ENCODE peak calls at places on chromosomes 4 and X, in four cellular contexts. J, R, K and A are unnamed samples. For H3K36me3, the result is how much of the 10 kb centered on the place peaks cover.

GRCh38 chrX:101206471-101206870 is 13.1 kb upstream of the DRP2 start:
- DNase-seq in J (peak), R (no peak), K (peak), A (no peak)

GRCh38 chr4:118353452-118353851 is 649 bp upstream of the PRSS12 start:
- DNase-seq in K (no peak), J (no peak), R (no peak), A (no peak)

GRCh38 chr4:145907827-145908226 is 30.8 kb downstream of the ZNF827 start:
- DNase-seq in K (peak), R (no peak), J (no peak), A (no peak)

GRCh38 chr4:139266583-139267257 is 13.3 kb downstream of the MGARP start:
- DNase-seq in J (peak), R (peak), K (peak), A (no peak)

GRCh38 chr4:101140228-101140627 is 207.1 kb downstream of the PPP3CA start:
- DNase-seq in R (no peak), J (no peak), K (no peak), A (no peak)

GRCh38 chrX:138710866-138711331 is 618 bp downstream of the FGF13 start:
- DNase-seq in K (no peak), J (no peak), R (peak), A (peak)

GRCh38 chr4:53015681-53016080 is 153.6 kb downstream of the RASL11B start:
- DNase-seq in J (peak), K (peak), R (no peak), A (no peak)

GRCh38 chr4:40202474-40202873 is 5.6 kb downstream of the RHOH start:
- DNase-seq in R (no peak), J (no peak), K (no peak), A (no peak)

GRCh38 chrX:124421898-124422622 is 75.7 kb downstream of the SH2D1A start:
- DNase-seq in K (no peak), R (no peak), J (no peak), A (no peak)

GRCh38 chr4:141815646-141816045 is 179.3 kb downstream of the IL15 start:
- DNase-seq in K (no peak), R (no peak), J (no peak), A (no peak)

GRCh38 chrX:17553961-17554482 is 179.0 kb downstream of the NHS start:
- DNase-seq in K (no peak), R (no peak), J (peak), A (no peak)

GRCh38 chr4:162699629-162700028 is 467.1 kb downstream of the NAF1 start:
- DNase-seq in K (no peak), J (no peak), R (no peak), A (no peak)

GRCh38 chr4:48557478-48557877 is 67.4 kb downstream of the ZAR1 start:
- DNase-seq in K (no peak), R (no peak), J (no peak), A (no peak)

GRCh38 chr4:24024597-24024996 is 134.8 kb upstream of the PPARGC1A start:
- DNase-seq in K (peak), R (no peak), J (peak), A (no peak)

GRCh38 chr4:136818811-136819210 is 713.5 kb downstream of the PCDH18 start:
- DNase-seq in R (no peak), K (peak), J (no peak), A (no peak)

GRCh38 chr4:145956288-145956890 is 17.8 kb upstream of the ZNF827 start:
- DNase-seq in R (no peak), J (peak), K (peak), A (no peak)

GRCh38 chrX:114611018-114611619 is 27.2 kb downstream of the HTR2C start:
- DNase-seq in R (no peak), J (peak), K (peak), A (no peak)

GRCh38 chr4:85127653-85128052 is 161.2 kb upstream of the WDFY3 start:
- DNase-seq in K (no peak), J (peak), R (no peak), A (no peak)

GRCh38 chr4:138761638-138762205 is 253.9 kb upstream of the NOCT start:
- DNase-seq in J (peak), R (no peak), K (peak), A (no peak)

GRCh38 chr4:39369301-39369700 is 3.1 kb upstream of the RFC1 start:
- DNase-seq in K (no peak), R (no peak), J (no peak), A (no peak)

GRCh38 chrX:45191383-45191782 is 9.3 kb downstream of the DIPK2B start:
- DNase-seq in R (no peak), J (no peak), K (no peak), A (no peak)

GRCh38 chr4:184451726-184452125 is 22.6 kb downstream of the IRF2 start:
- DNase-seq in K (no peak), R (no peak), J (no peak), A (no peak)

DNA sequence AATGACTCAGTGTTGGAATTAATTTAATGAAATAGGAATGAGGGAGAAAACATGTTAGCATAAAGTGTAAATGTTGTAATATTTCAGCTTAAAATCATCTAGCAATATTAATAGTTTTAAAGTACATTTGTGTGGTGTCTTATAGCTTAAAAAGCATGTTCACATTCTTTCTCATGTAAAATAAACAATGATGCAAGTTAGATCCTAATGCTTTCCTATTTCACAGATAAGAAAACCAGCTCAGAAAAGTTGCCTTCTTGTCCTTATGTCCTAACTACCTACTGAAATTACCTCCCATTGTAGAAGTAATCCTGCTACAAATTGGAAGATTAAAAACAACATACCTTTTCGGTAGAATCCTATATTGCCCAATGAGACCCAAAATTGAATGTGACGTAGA is 40.9 kb upstream of the PRDM8 start:
- DNase-seq in R (no peak), J (peak), K (peak), A (no peak)
- TF ChIP-seq CTCF in R (no peak), J (no peak), K (no peak), A (no peak)

GRCh38 chr4:56321246-56321645 is 66.0 kb downstream of the AASDH start:
- DNase-seq in R (no peak), J (peak), K (peak), A (no peak)

GRCh38 chr4:56324011-56324610 is 63.2 kb downstream of the AASDH start:
- DNase-seq in R (no peak), J (no peak), K (no peak), A (no peak)

GRCh38 chr4:56316011-56316650 is 71.2 kb downstream of the AASDH start:
- DNase-seq in R (no peak), J (no peak), K (no peak), A (no peak)

GRCh38 chr4:56323386-56323785 is 63.9 kb downstream of the AASDH start:
- DNase-seq in K (peak), R (no peak), J (no peak), A (no peak)

DNA sequence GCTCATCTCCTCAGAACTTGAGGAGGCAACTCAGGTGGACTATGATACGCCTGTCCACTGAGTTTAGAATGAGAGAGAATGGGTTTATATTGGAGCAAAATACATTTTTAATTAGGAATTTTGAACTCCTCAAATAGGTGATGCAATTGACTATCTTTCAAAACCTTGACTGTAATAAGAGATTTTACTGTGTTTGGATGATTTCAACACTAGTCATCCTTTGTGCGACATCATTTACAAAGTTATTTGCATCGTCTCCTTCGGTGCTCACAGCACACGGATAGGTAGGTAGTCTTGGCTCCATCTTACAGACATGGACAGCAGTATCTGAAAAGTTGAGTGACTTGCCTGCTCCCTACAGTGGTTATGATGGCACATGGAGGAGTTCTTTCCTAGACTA is 67.0 kb downstream of the AASDH start:
- DNase-seq in J (peak), K (peak), R (no peak), A (no peak)
- H3K36me3 ChIP-seq in J (under half), K (under half), R (under half), A (under half)

DNA sequence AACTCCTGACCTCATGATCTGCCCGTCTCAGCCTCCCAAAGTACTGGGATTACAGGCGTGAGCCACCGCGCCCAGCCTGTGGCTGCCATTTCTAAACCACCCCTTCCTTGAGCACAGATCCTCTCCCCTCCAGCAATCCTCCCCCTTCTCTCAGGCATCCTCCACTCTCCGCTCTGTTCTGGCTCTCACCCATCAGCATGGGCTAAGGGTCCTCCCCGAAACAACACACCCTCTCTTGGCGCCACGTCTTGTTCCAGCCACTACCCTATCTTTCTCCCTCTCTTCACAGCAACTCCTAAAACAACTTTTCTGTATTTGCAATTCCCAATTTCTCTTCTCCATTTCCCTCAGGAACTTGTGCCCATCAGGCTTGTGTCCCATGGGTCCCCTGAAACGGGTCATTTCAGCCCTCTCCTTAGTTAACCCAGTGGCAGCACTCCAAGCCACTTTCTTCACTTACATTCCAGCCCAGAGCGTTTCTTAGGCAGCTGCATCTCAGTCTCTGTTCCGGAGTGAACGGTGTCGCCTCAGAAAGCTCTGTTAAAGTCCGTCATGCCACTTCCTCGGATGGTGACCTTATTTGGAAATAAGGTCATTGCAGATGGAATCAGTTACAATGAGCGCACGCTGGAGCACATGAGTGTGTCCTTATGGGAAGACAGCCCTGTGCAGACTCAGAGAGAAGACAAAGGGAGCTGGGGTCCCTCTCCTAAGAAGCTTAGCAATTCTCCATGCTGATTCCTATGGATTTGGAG is 28.3 kb upstream of the CLDN24 start:
- DNase-seq in R (no peak), J (no peak), K (no peak), A (no peak)
- H3K4me3 ChIP-seq in R (no peak), J (no peak), K (no peak), A (no peak)

GRCh38 chr4:166257276-166257675 is 384.2 kb downstream of the TLL1 start:
- DNase-seq in R (no peak), K (no peak), J (no peak), A (no peak)

GRCh38 chr4:166257891-166258290 is 384.9 kb downstream of the TLL1 start:
- DNase-seq in K (no peak), R (no peak), J (no peak), A (no peak)

GRCh38 chr4:166252487-166253402 is 379.7 kb downstream of the TLL1 start:
- DNase-seq in R (no peak), J (peak), K (no peak), A (no peak)
- TF ChIP-seq CTCF in R (peak), J (peak), K (no peak), A (peak)

GRCh38 chr4:183450108-183450507 is 5.7 kb downstream of the CDKN2AIP start:
- DNase-seq in R (no peak), K (no peak), J (no peak), A (no peak)
- H3K36me3 ChIP-seq in R (half or more), K (under half), J (under half), A (under half)

GRCh38 chr4:11428161-11428700 is 463 bp downstream of the HS3ST1 start:
- DNase-seq in J (peak), K (no peak), R (no peak), A (no peak)

GRCh38 chr4:11426716-11427115 is 2.0 kb downstream of the HS3ST1 start:
- DNase-seq in R (no peak), K (no peak), J (peak), A (no peak)

GRCh38 chr4:11427201-11427996 is 1.3 kb downstream of the HS3ST1 start:
- DNase-seq in J (peak), K (no peak), R (no peak), A (no peak)

GRCh38 chr4:11428701-11429571 is at the start of gene HS3ST1:
- DNase-seq in J (peak), R (peak), K (peak), A (peak)

GRCh38 chr4:11429646-11430045 is 952 bp upstream of the HS3ST1 start:
- DNase-seq in R (no peak), K (no peak), J (no peak), A (no peak)
- H3K4me3 ChIP-seq in R (peak), K (no peak), J (no peak), A (peak)

GRCh38 chrX:69501433-69501832 is 2.7 kb upstream of the NALF2 start:
- DNase-seq in K (no peak), J (no peak), R (no peak), A (no peak)

GRCh38 chrX:69504626-69505612 is 793 bp downstream of the NALF2 start:
- DNase-seq in K (no peak), J (no peak), R (no peak), A (no peak)

GRCh38 chrX:69503228-69503834 is 795 bp upstream of the NALF2 start:
- DNase-seq in J (peak), R (no peak), K (no peak), A (no peak)

GRCh38 chrX:69505772-69506616 is 1.9 kb downstream of the NALF2 start:
- DNase-seq in K (no peak), J (no peak), R (no peak), A (no peak)

GRCh38 chrX:69503835-69504625 is at the start of gene NALF2:
- DNase-seq in J (peak), K (peak), R (peak), A (peak)
- TF ChIP-seq CTCF in J (no peak), K (no peak), R (no peak), A (peak)

DNA sequence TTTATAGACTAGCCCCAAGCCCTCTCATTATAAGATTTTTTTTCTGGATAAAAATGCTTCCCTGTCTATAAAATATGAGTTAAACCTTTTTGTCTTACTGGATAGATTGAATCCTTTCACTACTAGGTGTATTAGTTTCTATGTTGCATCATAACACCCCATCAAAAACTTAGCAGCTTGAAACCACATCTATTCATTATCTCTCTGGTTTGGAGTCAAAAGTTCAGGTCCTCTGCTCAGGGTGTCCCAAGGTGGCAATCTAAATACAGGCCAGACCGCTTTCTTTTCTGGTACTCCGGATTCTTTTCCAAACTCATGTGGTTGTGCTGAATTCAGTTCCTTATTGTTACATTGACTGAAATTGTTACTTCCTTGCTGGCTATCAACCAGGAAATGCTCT is 515.5 kb downstream of the PDHA2 start:
- DNase-seq in J (no peak), R (no peak), K (no peak), A (no peak)
- H3K36me3 ChIP-seq in J (under half), R (under half), K (under half), A (under half)